ENCODE peak calls at places on chromosomes 11 and 22, in five cellular contexts. One of them, this sample, is unnamed.
A peak's percentile ranks its signal among the peaks of the same experiment; 100 is the strongest.

GRCh38 chr22:43892183-43892894 is 526 bp upstream of the PNPLA5 start:
- DNase-seq in astrocyte: no peak
- DNase-seq in K562: no peak
- DNase-seq in fibroblast of lung: no peak
- DNase-seq in MM.1S: no peak
- DNase-seq in this sample: no peak

GRCh38 chr22:35914665-35915476 is 113.8 kb downstream of the RBFOX2 start:
- DNase-seq in K562: peak; percentile 71
- DNase-seq in astrocyte: peak; percentile 86
- DNase-seq in fibroblast of lung: peak; percentile 90
- DNase-seq in MM.1S: peak; percentile 40
- DNase-seq in this sample: peak; percentile 91

GRCh38 chr11:47886096-47886495 is 37.9 kb upstream of the NUP160 start:
- DNase-seq in MM.1S: no peak
- DNase-seq in K562: no peak
- DNase-seq in astrocyte: peak; percentile 73
- DNase-seq in fibroblast of lung: peak; percentile 79
- DNase-seq in this sample: peak; percentile 15

GRCh38 chr11:65417221-65417701 is 5.3 kb upstream of the NEAT1 start:
- DNase-seq in K562: no peak
- DNase-seq in fibroblast of lung: peak; percentile 12
- DNase-seq in astrocyte: no peak
- DNase-seq in MM.1S: no peak
- DNase-seq in this sample: no peak

GRCh38 chr11:119376197-119376847 is 5.2 kb downstream of the USP2 start:
- DNase-seq in MM.1S: no peak
- DNase-seq in astrocyte: no peak
- DNase-seq in fibroblast of lung: no peak
- DNase-seq in K562: no peak
- DNase-seq in this sample: peak; percentile 79

GRCh38 chr22:24516301-24516737 is 21.2 kb downstream of the UPB1 start:
- DNase-seq in MM.1S: no peak
- DNase-seq in astrocyte: peak; percentile 89
- DNase-seq in fibroblast of lung: peak; percentile 93
- DNase-seq in K562: no peak
- DNase-seq in this sample: peak; percentile 63

GRCh38 chr11:33256808-33257159 is 397 bp upstream of the HIPK3 start:
- DNase-seq in astrocyte: no peak
- DNase-seq in fibroblast of lung: no peak
- DNase-seq in MM.1S: no peak
- DNase-seq in K562: no peak
- DNase-seq in this sample: no peak

GRCh38 chr22:20427104-20427944 is 10.3 kb downstream of the SCARF2 start:
- DNase-seq in astrocyte: no peak
- DNase-seq in MM.1S: no peak
- DNase-seq in K562: no peak
- DNase-seq in fibroblast of lung: no peak
- DNase-seq in this sample: no peak

GRCh38 chr11:9657531-9657930 is 6.3 kb upstream of the SWAP70 start:
- DNase-seq in astrocyte: no peak
- DNase-seq in fibroblast of lung: no peak
- DNase-seq in MM.1S: no peak
- DNase-seq in K562: no peak
- DNase-seq in this sample: no peak

GRCh38 chr22:44028091-44028490 is 4.0 kb downstream of the PARVB start:
- DNase-seq in MM.1S: no peak
- DNase-seq in astrocyte: no peak
- DNase-seq in fibroblast of lung: no peak
- DNase-seq in K562: no peak
- DNase-seq in this sample: no peak

GRCh38 chr11:126140932-126141291 is 70.5 kb downstream of the RPUSD4 start:
- DNase-seq in astrocyte: peak; percentile 77
- DNase-seq in MM.1S: no peak
- DNase-seq in K562: no peak
- DNase-seq in fibroblast of lung: peak; percentile 80
- DNase-seq in this sample: no peak

GRCh38 chr11:20070459-20070858 is 89.8 kb downstream of the DBX1 start:
- DNase-seq in astrocyte: peak; percentile 52
- DNase-seq in fibroblast of lung: peak; percentile 64
- DNase-seq in K562: no peak
- DNase-seq in MM.1S: no peak
- DNase-seq in this sample: no peak

GRCh38 chr11:25691959-25692358 is 640.0 kb upstream of the ANO3 start:
- DNase-seq in fibroblast of lung: no peak
- DNase-seq in K562: no peak
- DNase-seq in astrocyte: no peak
- DNase-seq in MM.1S: no peak
- DNase-seq in this sample: no peak

GRCh38 chr11:93330446-93330984 is at the start of gene DEUP1:
- DNase-seq in MM.1S: peak; percentile 11
- DNase-seq in K562: peak; percentile 75
- DNase-seq in fibroblast of lung: peak; percentile 17
- DNase-seq in astrocyte: peak; percentile 1
- DNase-seq in this sample: no peak

GRCh38 chr11:94418123-94418770 is 17.0 kb upstream of the GPR83 start:
- DNase-seq in astrocyte: no peak
- DNase-seq in MM.1S: no peak
- DNase-seq in fibroblast of lung: no peak
- DNase-seq in K562: no peak
- DNase-seq in this sample: no peak

GRCh38 chr22:44685384-44686056 is 16.5 kb upstream of the PRR5 start:
- DNase-seq in astrocyte: peak; percentile 51
- DNase-seq in fibroblast of lung: peak; percentile 60
- DNase-seq in K562: peak; percentile 75
- DNase-seq in MM.1S: peak; percentile 15
- DNase-seq in this sample: peak; percentile 97

GRCh38 chr11:105719073-105719846 is 109.4 kb downstream of the GRIA4 start:
- DNase-seq in MM.1S: no peak
- DNase-seq in fibroblast of lung: peak; percentile 88
- DNase-seq in astrocyte: peak; percentile 85
- DNase-seq in K562: no peak
- DNase-seq in this sample: peak; percentile 6

GRCh38 chr11:125886997-125887372 is 483 bp upstream of the HYLS1 start:
- DNase-seq in MM.1S: peak; percentile 68
- DNase-seq in fibroblast of lung: peak; percentile 10
- DNase-seq in K562: no peak
- DNase-seq in astrocyte: no peak
- DNase-seq in this sample: peak; percentile 66

GRCh38 chr11:11787305-11788066 is 54.3 kb upstream of the USP47 start:
- DNase-seq in K562: peak; percentile 64
- DNase-seq in MM.1S: peak; percentile 72
- DNase-seq in fibroblast of lung: peak; percentile 53
- DNase-seq in astrocyte: peak; percentile 22
- DNase-seq in this sample: peak; percentile 52

DNA sequence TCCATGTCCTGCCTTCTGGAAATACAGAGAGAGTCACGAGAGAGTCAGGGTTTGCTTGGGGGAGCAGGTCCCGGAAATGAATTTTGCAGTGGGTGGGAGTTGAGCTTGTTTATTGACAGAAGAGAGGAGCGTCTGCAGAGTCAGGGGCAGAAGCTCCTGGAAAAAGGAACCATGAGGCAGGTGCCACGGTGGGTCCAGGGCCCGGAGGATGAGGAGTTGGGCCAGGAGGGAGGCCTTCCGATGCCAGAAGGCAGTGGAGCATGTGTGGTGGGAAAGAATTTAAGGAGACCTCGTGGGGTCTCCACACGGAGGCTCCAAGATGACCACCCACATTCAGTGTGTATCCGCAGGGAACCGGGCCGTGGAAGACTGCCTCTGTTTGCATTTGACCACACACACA is 461.2 kb downstream of the BRD1 start:
- DNase-seq in fibroblast of lung: no peak
- DNase-seq in MM.1S: no peak
- DNase-seq in astrocyte: no peak
- DNase-seq in K562: no peak
- DNase-seq in this sample: no peak
- TF ChIP-seq EZH2 in fibroblast of lung: no peak
- TF ChIP-seq EZH2 in MM.1S: no peak
- TF ChIP-seq EZH2 in astrocyte: no peak
- TF ChIP-seq EZH2 in K562: no peak
- TF ChIP-seq EZH2 in this sample: no peak

GRCh38 chr11:45922425-45923082 is at the start of gene LARGE2:
- DNase-seq in fibroblast of lung: no peak
- DNase-seq in astrocyte: no peak
- DNase-seq in K562: peak; percentile 93
- DNase-seq in MM.1S: peak; percentile 20
- DNase-seq in this sample: no peak
- H3K4me3 ChIP-seq in fibroblast of lung: no peak within 1 kb of the TSS
- H3K4me3 ChIP-seq in astrocyte: no peak within 1 kb of the TSS
- H3K4me3 ChIP-seq in K562: peak within 1 kb of the TSS; percentile 52
- H3K4me3 ChIP-seq in MM.1S: peak within 1 kb of the TSS; percentile 49
- H3K4me3 ChIP-seq in this sample: peak within 1 kb of the TSS; percentile 37

GRCh38 chr22:22124374-22124773 is 120.2 kb upstream of the VPREB1 start:
- DNase-seq in fibroblast of lung: no peak
- DNase-seq in MM.1S: no peak
- DNase-seq in astrocyte: no peak
- DNase-seq in K562: no peak
- DNase-seq in this sample: no peak
- H3K9me3 ChIP-seq in fibroblast of lung: no peaks in the 10 kb centered on the region
- H3K9me3 ChIP-seq in MM.1S: no peaks in the 10 kb centered on the region
- H3K9me3 ChIP-seq in astrocyte: no peaks in the 10 kb centered on the region
- H3K9me3 ChIP-seq in K562: no peaks in the 10 kb centered on the region
- H3K9me3 ChIP-seq in this sample: no peaks in the 10 kb centered on the region

DNA sequence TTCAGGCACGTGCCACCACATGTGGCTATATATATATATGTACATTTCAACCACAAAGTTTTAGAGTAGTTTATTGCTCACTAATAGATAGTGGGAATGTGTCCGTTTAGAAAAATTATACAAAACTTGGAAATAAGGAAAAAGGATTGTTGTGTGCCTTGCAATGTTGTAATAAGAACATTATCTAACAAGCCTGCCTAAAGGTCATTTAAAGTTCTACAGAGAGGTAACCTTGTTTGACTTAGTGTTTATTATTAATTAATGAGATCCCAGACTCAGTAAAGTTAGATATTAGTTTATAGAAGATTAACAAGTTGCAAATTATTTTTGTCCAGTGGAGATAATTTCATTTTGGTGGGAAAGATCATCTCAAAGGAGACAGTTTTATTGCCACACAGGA is 5.5 kb upstream of the PATL1 start:
- DNase-seq in K562: no peak
- DNase-seq in astrocyte: no peak
- DNase-seq in fibroblast of lung: no peak
- DNase-seq in MM.1S: no peak
- DNase-seq in this sample: no peak
- TF ChIP-seq EZH2 in K562: no peak
- TF ChIP-seq EZH2 in astrocyte: no peak
- TF ChIP-seq EZH2 in fibroblast of lung: no peak
- TF ChIP-seq EZH2 in MM.1S: no peak
- TF ChIP-seq EZH2 in this sample: no peak

GRCh38 chr11:86570020-86570419 is 102.4 kb downstream of the ME3 start:
- DNase-seq in fibroblast of lung: peak; percentile 60
- DNase-seq in astrocyte: peak; percentile 58
- DNase-seq in K562: no peak
- DNase-seq in MM.1S: no peak
- DNase-seq in this sample: no peak

GRCh38 chr11:86571273-86571948 is 101.0 kb downstream of the ME3 start:
- DNase-seq in MM.1S: no peak
- DNase-seq in astrocyte: no peak
- DNase-seq in K562: peak; percentile 68
- DNase-seq in fibroblast of lung: no peak
- DNase-seq in this sample: no peak

GRCh38 chr11:86565787-86566186 is 106.6 kb downstream of the ME3 start:
- DNase-seq in MM.1S: no peak
- DNase-seq in fibroblast of lung: no peak
- DNase-seq in astrocyte: no peak
- DNase-seq in K562: no peak
- DNase-seq in this sample: no peak

GRCh38 chr11:86570457-86570856 is 102.0 kb downstream of the ME3 start:
- DNase-seq in astrocyte: no peak
- DNase-seq in MM.1S: no peak
- DNase-seq in K562: no peak
- DNase-seq in fibroblast of lung: no peak
- DNase-seq in this sample: no peak

DNA sequence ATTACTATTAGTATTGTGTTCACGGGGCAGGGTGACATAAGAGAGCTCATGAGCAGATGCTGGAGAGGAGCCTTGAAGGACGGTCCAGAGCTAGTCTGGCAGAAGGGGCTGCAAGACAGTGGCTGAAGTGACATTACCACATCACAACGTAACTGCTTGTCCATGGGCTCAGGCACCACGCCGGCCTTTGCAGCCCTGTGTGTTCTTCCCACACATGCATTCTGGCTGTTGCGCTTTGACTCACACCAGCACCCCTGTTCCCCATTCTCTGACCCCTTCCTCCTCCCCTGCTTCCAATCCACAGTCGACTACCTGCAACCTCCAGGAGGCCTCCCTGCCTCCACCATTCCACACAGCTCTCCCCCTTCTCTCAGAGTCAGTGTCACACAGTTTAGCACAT is 103.3 kb downstream of the ME3 start:
- DNase-seq in MM.1S: no peak
- DNase-seq in K562: no peak
- DNase-seq in astrocyte: no peak
- DNase-seq in fibroblast of lung: no peak
- DNase-seq in this sample: no peak
- H3K4me3 ChIP-seq in MM.1S: no peak overlapping the region
- H3K4me3 ChIP-seq in K562: no peak overlapping the region
- H3K4me3 ChIP-seq in astrocyte: no peak overlapping the region
- H3K4me3 ChIP-seq in fibroblast of lung: no peak overlapping the region
- H3K4me3 ChIP-seq in this sample: no peak overlapping the region

GRCh38 chr11:73053964-73054363 is 88.2 kb downstream of the FCHSD2 start:
- DNase-seq in fibroblast of lung: no peak
- DNase-seq in K562: no peak
- DNase-seq in MM.1S: no peak
- DNase-seq in astrocyte: no peak
- DNase-seq in this sample: no peak
- H3K9me3 ChIP-seq in fibroblast of lung: no peaks in the 10 kb centered on the region
- H3K9me3 ChIP-seq in K562: no peaks in the 10 kb centered on the region
- H3K9me3 ChIP-seq in MM.1S: no peaks in the 10 kb centered on the region
- H3K9me3 ChIP-seq in astrocyte: no peaks in the 10 kb centered on the region
- H3K9me3 ChIP-seq in this sample: no peaks in the 10 kb centered on the region

GRCh38 chr11:22879615-22880014 is 19.3 kb upstream of the CCDC179 start:
- DNase-seq in K562: no peak
- DNase-seq in fibroblast of lung: peak; percentile 7
- DNase-seq in MM.1S: no peak
- DNase-seq in astrocyte: no peak
- DNase-seq in this sample: no peak
- TF ChIP-seq EZH2 in K562: no peak
- TF ChIP-seq EZH2 in fibroblast of lung: no peak
- TF ChIP-seq EZH2 in MM.1S: no peak
- TF ChIP-seq EZH2 in astrocyte: no peak
- TF ChIP-seq EZH2 in this sample: no peak

GRCh38 chr22:37804502-37804885 is 3.2 kb upstream of the GCAT start:
- DNase-seq in K562: no peak
- DNase-seq in fibroblast of lung: no peak
- DNase-seq in MM.1S: no peak
- DNase-seq in astrocyte: no peak
- DNase-seq in this sample: no peak
- H3K4me3 ChIP-seq in K562: no peak overlapping the region
- H3K4me3 ChIP-seq in fibroblast of lung: peak overlapping the region; percentile 71
- H3K4me3 ChIP-seq in MM.1S: no peak overlapping the region
- H3K4me3 ChIP-seq in astrocyte: peak overlapping the region; percentile 55
- H3K4me3 ChIP-seq in this sample: peak overlapping the region; percentile 79

GRCh38 chr11:70577258-70577603 is 178.9 kb downstream of the CTTN start:
- DNase-seq in fibroblast of lung: no peak
- DNase-seq in astrocyte: no peak
- DNase-seq in MM.1S: no peak
- DNase-seq in K562: no peak
- DNase-seq in this sample: no peak
- H3K9me3 ChIP-seq in fibroblast of lung: no peaks in the 10 kb centered on the region
- H3K9me3 ChIP-seq in astrocyte: no peaks in the 10 kb centered on the region
- H3K9me3 ChIP-seq in MM.1S: no peaks in the 10 kb centered on the region
- H3K9me3 ChIP-seq in K562: no peaks in the 10 kb centered on the region
- H3K9me3 ChIP-seq in this sample: no peaks in the 10 kb centered on the region

This sample was measured in mammary epithelial cell.